ENCODE peak calls at places on chromosomes 11 and 22, in nine cellular contexts. U is heart left ventricle, B is aorta, T is mesenchymal stem cell, F is stomach, E is lower leg skin, V is tibial artery, G is fibroblast of mammary gland, S is IMR-90. Q is an unnamed sample.

GRCh38 chr11:44979536-44980399 is 29.1 kb upstream of the TP53I11 start:
- DNase-seq in B (peak; percentile 46), S (no peak), V (no peak), F (peak; percentile 92), E (no peak), U (no peak), T (no peak), G (no peak), Q (peak; percentile 87)

GRCh38 chr11:76558891-76559290 is 111.7 kb downstream of the LRRC32 start:
- DNase-seq in F (no peak), V (no peak), E (no peak), S (no peak), B (no peak), U (no peak), G (no peak), T (no peak), Q (no peak)

GRCh38 chr11:36352919-36353318 is 56.8 kb downstream of the PRR5L start:
- DNase-seq in G (no peak), B (no peak), F (no peak), V (no peak), E (no peak), T (no peak), U (no peak), S (no peak), Q (no peak)

GRCh38 chr11:128888034-128888985 is 2.8 kb upstream of the KCNJ5 start:
- DNase-seq in B (no peak), T (no peak), G (no peak), S (no peak), U (no peak), E (no peak), V (no peak), F (no peak), Q (peak; percentile 74)

GRCh38 chr22:31176923-31177322 is 16.9 kb downstream of the RNF185 start:
- DNase-seq in B (no peak), T (no peak), S (no peak), G (no peak), F (no peak), V (no peak), E (no peak), U (no peak), Q (no peak)

GRCh38 chr11:96576383-96576782 is 186.6 kb downstream of the JRKL start:
- DNase-seq in T (no peak), U (no peak), S (no peak), G (no peak), E (no peak), F (no peak), V (no peak), B (no peak), Q (no peak)

GRCh38 chr22:43537019-43537585 is 125.3 kb downstream of the MPPED1 start:
- DNase-seq in S (no peak), G (no peak), T (no peak), E (peak; percentile 67), V (no peak), B (peak; percentile 49), U (no peak), F (peak; percentile 23), Q (peak; percentile 20)

GRCh38 chr11:11035331-11035730 is 177.5 kb upstream of the ZBED5 start:
- DNase-seq in V (no peak), E (no peak), F (no peak), U (no peak), G (no peak), S (no peak), T (no peak), B (no peak), Q (no peak)

GRCh38 chr11:66327171-66328035 is 8.8 kb downstream of the RIN1 start:
- DNase-seq in G (peak; percentile 67), S (peak; percentile 64), V (no peak), T (peak; percentile 84), F (no peak), U (no peak), E (peak; percentile 88), B (peak; percentile 63), Q (peak; percentile 45)

GRCh38 chr11:116792869-116793475 is 1.3 kb upstream of the APOA5 start:
- DNase-seq in V (no peak), G (peak; percentile 81), U (no peak), B (no peak), F (no peak), E (peak; percentile 7), S (peak; percentile 73), T (peak; percentile 40), Q (peak; percentile 90)

GRCh38 chr11:129115652-129116585 is 76.2 kb downstream of the ARHGAP32 start:
- DNase-seq in F (no peak), V (no peak), E (no peak), T (peak; percentile 85), S (peak; percentile 78), U (no peak), B (no peak), G (peak; percentile 36), Q (peak; percentile 44)

GRCh38 chr11:18144243-18144642 is 11.9 kb downstream of the MRGPRX3 start:
- DNase-seq in G (peak; percentile 24), U (no peak), V (no peak), B (no peak), E (no peak), S (peak; percentile 7), T (no peak), F (no peak), Q (peak; percentile 85)

GRCh38 chr11:58134151-58134550 is 8.8 kb upstream of the OR9I1 start:
- DNase-seq in T (no peak), E (no peak), B (no peak), F (no peak), V (no peak), S (no peak), G (no peak), U (no peak), Q (no peak)

GRCh38 chr11:93905384-93905783 is 55.0 kb upstream of the VSTM5 start:
- DNase-seq in E (no peak), V (no peak), F (no peak), G (peak; percentile 86), T (peak; percentile 18), S (peak; percentile 68), B (no peak), U (no peak), Q (peak; percentile 29)

GRCh38 chr11:93903989-93904388 is 53.6 kb upstream of the VSTM5 start:
- DNase-seq in B (no peak), F (no peak), E (no peak), S (no peak), G (no peak), T (no peak), V (no peak), U (no peak), Q (peak; percentile 22)

GRCh38 chr11:93906486-93906885 is 56.1 kb upstream of the VSTM5 start:
- DNase-seq in G (peak; percentile 18), F (no peak), V (no peak), T (no peak), S (peak; percentile 25), B (no peak), U (no peak), E (no peak), Q (peak; percentile 15)

GRCh38 chr11:93904711-93905110 is 54.3 kb upstream of the VSTM5 start:
- DNase-seq in E (no peak), V (no peak), B (no peak), U (no peak), S (no peak), G (no peak), T (no peak), F (no peak), Q (no peak)

DNA sequence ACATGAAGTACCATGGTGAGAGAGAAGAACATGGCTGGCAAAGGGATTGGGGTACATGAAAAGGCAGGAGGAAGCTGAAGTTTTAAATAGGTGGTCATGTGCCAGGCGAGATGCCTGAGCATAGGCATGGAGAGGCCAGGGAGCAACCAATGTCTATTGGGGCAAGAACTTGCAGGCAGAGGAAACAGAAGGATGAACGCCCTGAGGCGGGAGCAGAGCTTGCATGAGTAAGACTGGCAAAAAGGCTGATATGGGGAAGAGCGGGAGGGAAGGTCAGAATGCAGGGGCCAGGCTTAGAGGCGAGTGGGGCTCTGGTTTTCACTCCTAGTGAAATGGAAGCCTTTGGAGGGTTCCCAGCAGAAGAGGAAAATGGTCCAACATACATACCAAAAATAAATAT is 52.5 kb upstream of the VSTM5 start:
- DNase-seq in B (no peak), G (no peak), S (no peak), T (no peak), E (no peak), U (no peak), F (no peak), V (no peak), Q (peak; percentile 68)
- H3K4me3 ChIP-seq in B (no peak overlapping the region), G (no peak overlapping the region), S (no peak overlapping the region), T (no peak overlapping the region), E (no peak overlapping the region), U (no peak overlapping the region), F (no peak overlapping the region), V (no peak overlapping the region), Q (no peak overlapping the region)

GRCh38 chr11:70885281-70885680 is 367.1 kb downstream of the SHANK2 start:
- DNase-seq in F (no peak), S (no peak), T (no peak), B (no peak), V (no peak), G (no peak), U (no peak), E (no peak), Q (no peak)
- H3K4me3 ChIP-seq in F (no peak overlapping the region), S (no peak overlapping the region), T (no peak overlapping the region), B (no peak overlapping the region), V (no peak overlapping the region), G (no peak overlapping the region), U (no peak overlapping the region), E (no peak overlapping the region), Q (no peak overlapping the region)

DNA sequence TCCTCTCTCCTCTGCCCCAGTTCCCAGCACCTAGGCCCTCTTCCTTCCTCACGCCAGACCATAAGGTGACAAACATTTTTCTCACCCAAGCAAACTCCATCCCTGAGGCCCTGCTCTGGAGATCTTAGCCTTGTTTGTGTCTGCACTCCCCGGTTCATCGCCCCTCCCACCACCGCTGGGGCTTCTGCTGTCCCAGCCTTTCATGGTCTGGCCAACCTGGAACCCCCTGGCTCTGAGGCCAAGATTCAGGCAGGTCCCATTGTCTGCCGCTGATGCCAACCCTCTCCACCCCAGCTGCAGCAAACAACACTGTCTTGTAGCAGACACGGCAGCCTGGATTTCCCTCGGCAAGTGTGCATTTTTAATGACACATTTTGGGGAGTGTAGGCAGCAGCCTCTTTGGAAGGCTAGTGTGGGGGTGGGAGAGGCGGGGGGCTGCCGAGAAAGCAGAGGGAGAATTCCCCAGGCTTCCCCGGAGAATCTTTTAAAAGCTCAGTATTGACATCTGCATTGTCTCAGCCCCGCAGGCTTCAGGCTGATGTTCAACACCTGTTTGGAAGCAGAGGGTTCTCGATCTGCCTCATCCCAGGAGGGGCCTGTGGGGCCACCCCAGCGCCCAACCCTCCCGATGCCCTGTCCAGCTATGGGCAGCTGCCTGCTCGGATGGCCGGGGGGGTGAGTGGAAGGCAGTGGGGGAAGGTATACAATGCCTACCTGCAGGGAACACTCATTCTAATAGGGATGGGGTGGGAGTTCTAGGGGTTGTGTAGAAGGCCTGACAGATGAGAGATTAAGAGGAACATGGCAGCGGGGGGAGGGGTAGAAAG is 41.6 kb downstream of the NECTIN1 start:
- DNase-seq in T (no peak), V (no peak), G (no peak), B (no peak), E (no peak), S (no peak), U (no peak), F (no peak), Q (no peak)
- H3K4me3 ChIP-seq in T (no peak overlapping the region), V (no peak overlapping the region), G (no peak overlapping the region), B (no peak overlapping the region), E (no peak overlapping the region), S (no peak overlapping the region), U (no peak overlapping the region), F (no peak overlapping the region), Q (no peak overlapping the region)

DNA sequence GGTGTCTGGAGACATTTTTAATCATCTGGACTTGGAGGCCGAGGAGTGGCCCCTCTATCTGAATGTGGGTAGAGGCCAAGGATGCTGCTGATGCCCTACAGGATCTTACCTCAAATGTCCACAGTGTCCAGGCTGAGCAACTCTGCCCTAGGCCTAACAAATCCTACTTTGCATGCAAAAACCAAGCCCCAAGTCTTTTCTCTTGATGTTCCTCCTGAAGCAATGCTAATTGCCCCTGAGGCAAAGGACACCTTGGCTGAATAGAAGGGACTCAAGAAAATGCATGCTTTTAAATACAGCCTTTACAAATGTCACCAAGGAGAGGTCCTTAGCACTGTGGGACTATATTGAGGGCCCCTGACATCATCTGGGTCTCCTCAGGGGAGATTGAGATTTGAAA is 43.8 kb upstream of the PHF21B start:
- DNase-seq in S (no peak), F (no peak), G (no peak), V (no peak), T (no peak), U (peak; percentile 25), E (no peak), B (no peak), Q (no peak)
- H3K4me3 ChIP-seq in S (no peak overlapping the region), F (no peak overlapping the region), G (no peak overlapping the region), V (no peak overlapping the region), T (no peak overlapping the region), U (no peak overlapping the region), E (no peak overlapping the region), B (no peak overlapping the region), Q (no peak overlapping the region)

Q was measured in epithelial cell of esophagus.